ENCODE peak calls at places on chromosomes 7 and 10, in eight cellular contexts. One of them, this sample, is unnamed.

GRCh38 chr7:90945104-90945752 is 319.0 kb upstream of the FZD1 start:
- DNase-seq in GM04504: peak
- DNase-seq in nucleus accumbens: no peak
- DNase-seq in WTC11: no peak
- DNase-seq in stimulated activated CD4-positive, alpha-beta T cell treated with anti-CD3 and anti-CD28 coated beads, Interleukin-2, amount 100 ng/mL, for 48 hours: no peak
- DNase-seq in NCI-H1417: no peak
- DNase-seq in A549: no peak
- DNase-seq in activated naive CD4-positive, alpha-beta T cell treated with anti-CD3 and anti-CD28 coated beads, Interleukin-2, amount 50 U/mL, for 72 hours: no peak
- DNase-seq in this sample: no peak

GRCh38 chr7:17638727-17639126 is 301.6 kb downstream of the SNX13 start:
- DNase-seq in WTC11: no peak
- DNase-seq in GM04504: no peak
- DNase-seq in NCI-H1417: peak
- DNase-seq in nucleus accumbens: no peak
- DNase-seq in activated naive CD4-positive, alpha-beta T cell treated with anti-CD3 and anti-CD28 coated beads, Interleukin-2, amount 50 U/mL, for 72 hours: no peak
- DNase-seq in A549: no peak
- DNase-seq in stimulated activated CD4-positive, alpha-beta T cell treated with anti-CD3 and anti-CD28 coated beads, Interleukin-2, amount 100 ng/mL, for 48 hours: no peak
- DNase-seq in this sample: peak

GRCh38 chr10:125629758-125630376 is 53.1 kb downstream of the TEX36 start:
- DNase-seq in NCI-H1417: peak
- DNase-seq in nucleus accumbens: no peak
- DNase-seq in activated naive CD4-positive, alpha-beta T cell treated with anti-CD3 and anti-CD28 coated beads, Interleukin-2, amount 50 U/mL, for 72 hours: no peak
- DNase-seq in A549: peak
- DNase-seq in WTC11: no peak
- DNase-seq in GM04504: no peak
- DNase-seq in stimulated activated CD4-positive, alpha-beta T cell treated with anti-CD3 and anti-CD28 coated beads, Interleukin-2, amount 100 ng/mL, for 48 hours: no peak
- DNase-seq in this sample: no peak

GRCh38 chr7:73978681-73979563 is 49.1 kb upstream of the ELN start:
- DNase-seq in nucleus accumbens: no peak
- DNase-seq in NCI-H1417: peak
- DNase-seq in A549: peak
- DNase-seq in WTC11: peak
- DNase-seq in stimulated activated CD4-positive, alpha-beta T cell treated with anti-CD3 and anti-CD28 coated beads, Interleukin-2, amount 100 ng/mL, for 48 hours: peak
- DNase-seq in GM04504: no peak
- DNase-seq in activated naive CD4-positive, alpha-beta T cell treated with anti-CD3 and anti-CD28 coated beads, Interleukin-2, amount 50 U/mL, for 72 hours: peak
- DNase-seq in this sample: peak

GRCh38 chr7:5424689-5425506 is 1.3 kb upstream of the TNRC18 start:
- DNase-seq in NCI-H1417: peak
- DNase-seq in A549: no peak
- DNase-seq in stimulated activated CD4-positive, alpha-beta T cell treated with anti-CD3 and anti-CD28 coated beads, Interleukin-2, amount 100 ng/mL, for 48 hours: no peak
- DNase-seq in activated naive CD4-positive, alpha-beta T cell treated with anti-CD3 and anti-CD28 coated beads, Interleukin-2, amount 50 U/mL, for 72 hours: peak
- DNase-seq in WTC11: no peak
- DNase-seq in nucleus accumbens: peak
- DNase-seq in GM04504: no peak
- DNase-seq in this sample: no peak

GRCh38 chr10:131047501-131047900 is 264.0 kb downstream of the TCERG1L start:
- DNase-seq in nucleus accumbens: no peak
- DNase-seq in NCI-H1417: peak
- DNase-seq in A549: no peak
- DNase-seq in WTC11: no peak
- DNase-seq in GM04504: no peak
- DNase-seq in stimulated activated CD4-positive, alpha-beta T cell treated with anti-CD3 and anti-CD28 coated beads, Interleukin-2, amount 100 ng/mL, for 48 hours: no peak
- DNase-seq in activated naive CD4-positive, alpha-beta T cell treated with anti-CD3 and anti-CD28 coated beads, Interleukin-2, amount 50 U/mL, for 72 hours: no peak
- DNase-seq in this sample: no peak

GRCh38 chr10:105742184-105742583 is 1101.1 kb downstream of the SORCS3 start:
- DNase-seq in NCI-H1417: no peak
- DNase-seq in WTC11: no peak
- DNase-seq in GM04504: no peak
- DNase-seq in activated naive CD4-positive, alpha-beta T cell treated with anti-CD3 and anti-CD28 coated beads, Interleukin-2, amount 50 U/mL, for 72 hours: no peak
- DNase-seq in A549: no peak
- DNase-seq in stimulated activated CD4-positive, alpha-beta T cell treated with anti-CD3 and anti-CD28 coated beads, Interleukin-2, amount 100 ng/mL, for 48 hours: no peak
- DNase-seq in nucleus accumbens: no peak
- DNase-seq in this sample: no peak

GRCh38 chr7:66776800-66777468 is 36.4 kb downstream of the RABGEF1 start:
- DNase-seq in GM04504: no peak
- DNase-seq in activated naive CD4-positive, alpha-beta T cell treated with anti-CD3 and anti-CD28 coated beads, Interleukin-2, amount 50 U/mL, for 72 hours: no peak
- DNase-seq in NCI-H1417: no peak
- DNase-seq in nucleus accumbens: no peak
- DNase-seq in stimulated activated CD4-positive, alpha-beta T cell treated with anti-CD3 and anti-CD28 coated beads, Interleukin-2, amount 100 ng/mL, for 48 hours: no peak
- DNase-seq in A549: no peak
- DNase-seq in WTC11: no peak
- DNase-seq in this sample: no peak

GRCh38 chr10:80697926-80698325 is 160.2 kb downstream of the SH2D4B start:
- DNase-seq in activated naive CD4-positive, alpha-beta T cell treated with anti-CD3 and anti-CD28 coated beads, Interleukin-2, amount 50 U/mL, for 72 hours: no peak
- DNase-seq in stimulated activated CD4-positive, alpha-beta T cell treated with anti-CD3 and anti-CD28 coated beads, Interleukin-2, amount 100 ng/mL, for 48 hours: no peak
- DNase-seq in WTC11: no peak
- DNase-seq in NCI-H1417: no peak
- DNase-seq in A549: no peak
- DNase-seq in GM04504: no peak
- DNase-seq in nucleus accumbens: no peak
- DNase-seq in this sample: no peak

GRCh38 chr10:44383749-44384600 is 922 bp downstream of the CXCL12 start:
- DNase-seq in NCI-H1417: no peak
- DNase-seq in activated naive CD4-positive, alpha-beta T cell treated with anti-CD3 and anti-CD28 coated beads, Interleukin-2, amount 50 U/mL, for 72 hours: no peak
- DNase-seq in GM04504: peak
- DNase-seq in A549: peak
- DNase-seq in nucleus accumbens: no peak
- DNase-seq in WTC11: no peak
- DNase-seq in stimulated activated CD4-positive, alpha-beta T cell treated with anti-CD3 and anti-CD28 coated beads, Interleukin-2, amount 100 ng/mL, for 48 hours: no peak
- DNase-seq in this sample: no peak

GRCh38 chr10:123580426-123580825 is 85.7 kb upstream of the GPR26 start:
- DNase-seq in A549: no peak
- DNase-seq in nucleus accumbens: no peak
- DNase-seq in WTC11: no peak
- DNase-seq in GM04504: no peak
- DNase-seq in NCI-H1417: no peak
- DNase-seq in activated naive CD4-positive, alpha-beta T cell treated with anti-CD3 and anti-CD28 coated beads, Interleukin-2, amount 50 U/mL, for 72 hours: no peak
- DNase-seq in stimulated activated CD4-positive, alpha-beta T cell treated with anti-CD3 and anti-CD28 coated beads, Interleukin-2, amount 100 ng/mL, for 48 hours: no peak
- DNase-seq in this sample: no peak

GRCh38 chr10:34906021-34906965 is 91.2 kb upstream of the PARD3 start:
- DNase-seq in A549: no peak
- DNase-seq in GM04504: no peak
- DNase-seq in activated naive CD4-positive, alpha-beta T cell treated with anti-CD3 and anti-CD28 coated beads, Interleukin-2, amount 50 U/mL, for 72 hours: no peak
- DNase-seq in nucleus accumbens: no peak
- DNase-seq in stimulated activated CD4-positive, alpha-beta T cell treated with anti-CD3 and anti-CD28 coated beads, Interleukin-2, amount 100 ng/mL, for 48 hours: no peak
- DNase-seq in NCI-H1417: no peak
- DNase-seq in WTC11: peak
- DNase-seq in this sample: peak

GRCh38 chr7:112446431-112446830 is 3.8 kb upstream of the IFRD1 start:
- DNase-seq in stimulated activated CD4-positive, alpha-beta T cell treated with anti-CD3 and anti-CD28 coated beads, Interleukin-2, amount 100 ng/mL, for 48 hours: no peak
- DNase-seq in WTC11: no peak
- DNase-seq in nucleus accumbens: no peak
- DNase-seq in GM04504: no peak
- DNase-seq in activated naive CD4-positive, alpha-beta T cell treated with anti-CD3 and anti-CD28 coated beads, Interleukin-2, amount 50 U/mL, for 72 hours: no peak
- DNase-seq in NCI-H1417: no peak
- DNase-seq in A549: no peak
- DNase-seq in this sample: no peak

GRCh38 chr7:100102950-100103840 is 1.8 kb downstream of the AP4M1 start:
- DNase-seq in NCI-H1417: no peak
- DNase-seq in nucleus accumbens: no peak
- DNase-seq in WTC11: no peak
- DNase-seq in GM04504: no peak
- DNase-seq in activated naive CD4-positive, alpha-beta T cell treated with anti-CD3 and anti-CD28 coated beads, Interleukin-2, amount 50 U/mL, for 72 hours: no peak
- DNase-seq in A549: no peak
- DNase-seq in stimulated activated CD4-positive, alpha-beta T cell treated with anti-CD3 and anti-CD28 coated beads, Interleukin-2, amount 100 ng/mL, for 48 hours: no peak
- DNase-seq in this sample: no peak

GRCh38 chr10:12348870-12349627 is at the start of gene CAMK1D:
- DNase-seq in A549: peak
- DNase-seq in activated naive CD4-positive, alpha-beta T cell treated with anti-CD3 and anti-CD28 coated beads, Interleukin-2, amount 50 U/mL, for 72 hours: peak
- DNase-seq in NCI-H1417: peak
- DNase-seq in GM04504: no peak
- DNase-seq in WTC11: peak
- DNase-seq in stimulated activated CD4-positive, alpha-beta T cell treated with anti-CD3 and anti-CD28 coated beads, Interleukin-2, amount 100 ng/mL, for 48 hours: peak
- DNase-seq in nucleus accumbens: peak
- DNase-seq in this sample: peak

GRCh38 chr10:3668276-3668960 is 116.6 kb downstream of the KLF6 start:
- DNase-seq in stimulated activated CD4-positive, alpha-beta T cell treated with anti-CD3 and anti-CD28 coated beads, Interleukin-2, amount 100 ng/mL, for 48 hours: peak
- DNase-seq in A549: no peak
- DNase-seq in activated naive CD4-positive, alpha-beta T cell treated with anti-CD3 and anti-CD28 coated beads, Interleukin-2, amount 50 U/mL, for 72 hours: peak
- DNase-seq in NCI-H1417: no peak
- DNase-seq in WTC11: peak
- DNase-seq in GM04504: no peak
- DNase-seq in nucleus accumbens: no peak
- DNase-seq in this sample: no peak

GRCh38 chr10:97762816-97763215 is 9.0 kb downstream of the SFRP5 start:
- DNase-seq in nucleus accumbens: no peak
- DNase-seq in stimulated activated CD4-positive, alpha-beta T cell treated with anti-CD3 and anti-CD28 coated beads, Interleukin-2, amount 100 ng/mL, for 48 hours: no peak
- DNase-seq in A549: no peak
- DNase-seq in NCI-H1417: no peak
- DNase-seq in activated naive CD4-positive, alpha-beta T cell treated with anti-CD3 and anti-CD28 coated beads, Interleukin-2, amount 50 U/mL, for 72 hours: no peak
- DNase-seq in WTC11: peak
- DNase-seq in GM04504: no peak
- DNase-seq in this sample: no peak

GRCh38 chr10:14652067-14652466 is 122.6 kb downstream of the FAM107B start:
- DNase-seq in GM04504: no peak
- DNase-seq in WTC11: no peak
- DNase-seq in nucleus accumbens: no peak
- DNase-seq in NCI-H1417: no peak
- DNase-seq in activated naive CD4-positive, alpha-beta T cell treated with anti-CD3 and anti-CD28 coated beads, Interleukin-2, amount 50 U/mL, for 72 hours: no peak
- DNase-seq in stimulated activated CD4-positive, alpha-beta T cell treated with anti-CD3 and anti-CD28 coated beads, Interleukin-2, amount 100 ng/mL, for 48 hours: no peak
- DNase-seq in A549: no peak
- DNase-seq in this sample: no peak

GRCh38 chr7:25060487-25061055 is 64.5 kb downstream of the CYCS start:
- DNase-seq in NCI-H1417: peak
- DNase-seq in A549: no peak
- DNase-seq in WTC11: no peak
- DNase-seq in stimulated activated CD4-positive, alpha-beta T cell treated with anti-CD3 and anti-CD28 coated beads, Interleukin-2, amount 100 ng/mL, for 48 hours: no peak
- DNase-seq in nucleus accumbens: no peak
- DNase-seq in activated naive CD4-positive, alpha-beta T cell treated with anti-CD3 and anti-CD28 coated beads, Interleukin-2, amount 50 U/mL, for 72 hours: no peak
- DNase-seq in GM04504: no peak
- DNase-seq in this sample: no peak

GRCh38 chr10:105044902-105045301 is 403.8 kb downstream of the SORCS3 start:
- DNase-seq in NCI-H1417: no peak
- DNase-seq in A549: no peak
- DNase-seq in nucleus accumbens: no peak
- DNase-seq in WTC11: no peak
- DNase-seq in stimulated activated CD4-positive, alpha-beta T cell treated with anti-CD3 and anti-CD28 coated beads, Interleukin-2, amount 100 ng/mL, for 48 hours: no peak
- DNase-seq in activated naive CD4-positive, alpha-beta T cell treated with anti-CD3 and anti-CD28 coated beads, Interleukin-2, amount 50 U/mL, for 72 hours: no peak
- DNase-seq in GM04504: no peak
- DNase-seq in this sample: no peak

GRCh38 chr7:27165089-27165654 is at the start of gene HOXA9:
- DNase-seq in stimulated activated CD4-positive, alpha-beta T cell treated with anti-CD3 and anti-CD28 coated beads, Interleukin-2, amount 100 ng/mL, for 48 hours: no peak
- DNase-seq in WTC11: peak
- DNase-seq in GM04504: peak
- DNase-seq in activated naive CD4-positive, alpha-beta T cell treated with anti-CD3 and anti-CD28 coated beads, Interleukin-2, amount 50 U/mL, for 72 hours: no peak
- DNase-seq in NCI-H1417: no peak
- DNase-seq in A549: no peak
- DNase-seq in nucleus accumbens: no peak
- DNase-seq in this sample: no peak

GRCh38 chr10:3779146-3779707 is 5.8 kb downstream of the KLF6 start:
- DNase-seq in WTC11: no peak
- DNase-seq in A549: no peak
- DNase-seq in activated naive CD4-positive, alpha-beta T cell treated with anti-CD3 and anti-CD28 coated beads, Interleukin-2, amount 50 U/mL, for 72 hours: no peak
- DNase-seq in NCI-H1417: no peak
- DNase-seq in GM04504: no peak
- DNase-seq in nucleus accumbens: no peak
- DNase-seq in stimulated activated CD4-positive, alpha-beta T cell treated with anti-CD3 and anti-CD28 coated beads, Interleukin-2, amount 100 ng/mL, for 48 hours: no peak
- DNase-seq in this sample: no peak

GRCh38 chr10:49608166-49608758 is 1.8 kb upstream of the SLC18A3 start:
- DNase-seq in WTC11: peak
- DNase-seq in A549: no peak
- DNase-seq in activated naive CD4-positive, alpha-beta T cell treated with anti-CD3 and anti-CD28 coated beads, Interleukin-2, amount 50 U/mL, for 72 hours: no peak
- DNase-seq in nucleus accumbens: no peak
- DNase-seq in NCI-H1417: peak
- DNase-seq in stimulated activated CD4-positive, alpha-beta T cell treated with anti-CD3 and anti-CD28 coated beads, Interleukin-2, amount 100 ng/mL, for 48 hours: no peak
- DNase-seq in GM04504: no peak
- DNase-seq in this sample: no peak

GRCh38 chr10:103307594-103307993 is 30.7 kb downstream of the INA start:
- DNase-seq in nucleus accumbens: no peak
- DNase-seq in GM04504: no peak
- DNase-seq in activated naive CD4-positive, alpha-beta T cell treated with anti-CD3 and anti-CD28 coated beads, Interleukin-2, amount 50 U/mL, for 72 hours: no peak
- DNase-seq in WTC11: no peak
- DNase-seq in A549: no peak
- DNase-seq in NCI-H1417: no peak
- DNase-seq in stimulated activated CD4-positive, alpha-beta T cell treated with anti-CD3 and anti-CD28 coated beads, Interleukin-2, amount 100 ng/mL, for 48 hours: no peak
- DNase-seq in this sample: no peak

GRCh38 chr7:82167568-82168314 is 275.8 kb downstream of the CACNA2D1 start:
- DNase-seq in activated naive CD4-positive, alpha-beta T cell treated with anti-CD3 and anti-CD28 coated beads, Interleukin-2, amount 50 U/mL, for 72 hours: no peak
- DNase-seq in GM04504: no peak
- DNase-seq in A549: peak
- DNase-seq in stimulated activated CD4-positive, alpha-beta T cell treated with anti-CD3 and anti-CD28 coated beads, Interleukin-2, amount 100 ng/mL, for 48 hours: no peak
- DNase-seq in WTC11: no peak
- DNase-seq in nucleus accumbens: no peak
- DNase-seq in NCI-H1417: peak
- DNase-seq in this sample: no peak

GRCh38 chr10:97081621-97082235 is 104.0 kb downstream of the SLIT1 start:
- DNase-seq in activated naive CD4-positive, alpha-beta T cell treated with anti-CD3 and anti-CD28 coated beads, Interleukin-2, amount 50 U/mL, for 72 hours: peak
- DNase-seq in stimulated activated CD4-positive, alpha-beta T cell treated with anti-CD3 and anti-CD28 coated beads, Interleukin-2, amount 100 ng/mL, for 48 hours: peak
- DNase-seq in A549: peak
- DNase-seq in nucleus accumbens: no peak
- DNase-seq in NCI-H1417: no peak
- DNase-seq in WTC11: peak
- DNase-seq in GM04504: peak
- DNase-seq in this sample: no peak

GRCh38 chr7:125033506-125033905 is 103.9 kb upstream of the POT1 start:
- DNase-seq in WTC11: peak
- DNase-seq in activated naive CD4-positive, alpha-beta T cell treated with anti-CD3 and anti-CD28 coated beads, Interleukin-2, amount 50 U/mL, for 72 hours: no peak
- DNase-seq in nucleus accumbens: no peak
- DNase-seq in NCI-H1417: no peak
- DNase-seq in stimulated activated CD4-positive, alpha-beta T cell treated with anti-CD3 and anti-CD28 coated beads, Interleukin-2, amount 100 ng/mL, for 48 hours: no peak
- DNase-seq in GM04504: no peak
- DNase-seq in A549: peak
- DNase-seq in this sample: no peak

GRCh38 chr10:73802276-73802991 is 9.0 kb downstream of the NDST2 start:
- DNase-seq in nucleus accumbens: no peak
- DNase-seq in WTC11: no peak
- DNase-seq in activated naive CD4-positive, alpha-beta T cell treated with anti-CD3 and anti-CD28 coated beads, Interleukin-2, amount 50 U/mL, for 72 hours: no peak
- DNase-seq in A549: no peak
- DNase-seq in GM04504: no peak
- DNase-seq in stimulated activated CD4-positive, alpha-beta T cell treated with anti-CD3 and anti-CD28 coated beads, Interleukin-2, amount 100 ng/mL, for 48 hours: no peak
- DNase-seq in NCI-H1417: no peak
- DNase-seq in this sample: no peak

GRCh38 chr7:100827330-100828226 is at the start of gene EPHB4:
- DNase-seq in WTC11: peak
- DNase-seq in activated naive CD4-positive, alpha-beta T cell treated with anti-CD3 and anti-CD28 coated beads, Interleukin-2, amount 50 U/mL, for 72 hours: no peak
- DNase-seq in GM04504: peak
- DNase-seq in stimulated activated CD4-positive, alpha-beta T cell treated with anti-CD3 and anti-CD28 coated beads, Interleukin-2, amount 100 ng/mL, for 48 hours: no peak
- DNase-seq in nucleus accumbens: no peak
- DNase-seq in NCI-H1417: peak
- DNase-seq in A549: peak
- DNase-seq in this sample: no peak

GRCh38 chr7:92404170-92404614 is 43.1 kb upstream of the GATAD1 start:
- DNase-seq in GM04504: no peak
- DNase-seq in A549: no peak
- DNase-seq in NCI-H1417: peak
- DNase-seq in activated naive CD4-positive, alpha-beta T cell treated with anti-CD3 and anti-CD28 coated beads, Interleukin-2, amount 50 U/mL, for 72 hours: no peak
- DNase-seq in nucleus accumbens: no peak
- DNase-seq in WTC11: no peak
- DNase-seq in stimulated activated CD4-positive, alpha-beta T cell treated with anti-CD3 and anti-CD28 coated beads, Interleukin-2, amount 100 ng/mL, for 48 hours: peak
- DNase-seq in this sample: no peak

GRCh38 chr10:113111900-113112853 is 162.1 kb downstream of the TCF7L2 start:
- DNase-seq in nucleus accumbens: no peak
- DNase-seq in GM04504: peak
- DNase-seq in WTC11: no peak
- DNase-seq in A549: no peak
- DNase-seq in activated naive CD4-positive, alpha-beta T cell treated with anti-CD3 and anti-CD28 coated beads, Interleukin-2, amount 50 U/mL, for 72 hours: no peak
- DNase-seq in NCI-H1417: no peak
- DNase-seq in stimulated activated CD4-positive, alpha-beta T cell treated with anti-CD3 and anti-CD28 coated beads, Interleukin-2, amount 100 ng/mL, for 48 hours: no peak
- DNase-seq in this sample: no peak